ENCODE peak calls at places on chromosomes 7 and 10, in ten cellular contexts. O is GM12891; U is Caco-2; Z is amniotic epithelial cell; H is activated CD4-positive, alpha-beta T cell treated with anti-CD3 and anti-CD28 coated beads, Interleukin-2, amount 50 U/mL, for 4 hours; P is AG09319; X is upper lobe of right lung; F is sciatic nerve; T is COR-L47; G is T-cell. M is an unnamed sample.

GRCh38 chr7:92255308-92255707 is 9.5 kb downstream of the ANKIB1 start:
- DNase-seq in O (no peak), U (no peak), Z (peak), H (no peak), P (peak), X (no peak), F (no peak), T (no peak), G (no peak), M (peak)

GRCh38 chr10:110540038-110540437 is 27.5 kb upstream of the SMC3 start:
- DNase-seq in O (no peak), U (no peak), Z (peak), H (no peak), P (no peak), X (no peak), F (no peak), T (no peak), G (no peak), M (no peak)

GRCh38 chr10:71244638-71245419 is 32.5 kb downstream of the UNC5B start:
- DNase-seq in O (no peak), U (no peak), Z (peak), H (no peak), P (peak), X (no peak), F (peak), T (no peak), G (no peak), M (no peak)

GRCh38 chr7:89091550-89091949 is 296.0 kb upstream of the TEX47 start:
- DNase-seq in O (no peak), U (no peak), Z (no peak), H (no peak), P (no peak), X (no peak), F (no peak), T (no peak), G (no peak), M (no peak)

GRCh38 chr7:74297516-74298233 is 8.5 kb downstream of the CLIP2 start:
- DNase-seq in O (no peak), U (peak), Z (no peak), H (no peak), P (no peak), X (no peak), F (no peak), T (no peak), G (no peak), M (no peak)

GRCh38 chr10:112755446-112756117 is 194.5 kb upstream of the TCF7L2 start:
- DNase-seq in O (no peak), U (no peak), Z (peak), H (no peak), P (no peak), X (no peak), F (no peak), T (no peak), G (no peak), M (no peak)

GRCh38 chr10:68137174-68137573 is 27.9 kb downstream of the MYPN start:
- DNase-seq in O (no peak), U (no peak), Z (no peak), H (no peak), P (no peak), X (no peak), F (no peak), T (no peak), G (no peak), M (no peak)

GRCh38 chr7:111855161-111855841 is 293.0 kb upstream of the IMMP2L start:
- DNase-seq in O (peak), U (peak), Z (peak), H (no peak), P (peak), X (no peak), F (peak), T (peak), G (no peak), M (peak)

GRCh38 chr10:85524001-85524400 is 842.6 kb downstream of the GRID1 start:
- DNase-seq in O (no peak), U (no peak), Z (no peak), H (no peak), P (no peak), X (no peak), F (no peak), T (no peak), G (no peak), M (no peak)

GRCh38 chr10:58044072-58044471 is 223.6 kb downstream of the IPMK start:
- DNase-seq in O (no peak), U (no peak), Z (peak), H (no peak), P (no peak), X (no peak), F (no peak), T (no peak), G (no peak), M (no peak)

GRCh38 chr10:78594938-78595645 is 473.7 kb upstream of the ZMIZ1 start:
- DNase-seq in O (no peak), U (no peak), Z (no peak), H (no peak), P (no peak), X (no peak), F (no peak), T (no peak), G (no peak), M (no peak)

GRCh38 chr7:27774717-27775328 is 34.9 kb downstream of the TAX1BP1 start:
- DNase-seq in O (no peak), U (no peak), Z (peak), H (no peak), P (peak), X (no peak), F (no peak), T (no peak), G (no peak), M (no peak)

GRCh38 chr7:36726806-36727503 is 2.7 kb upstream of the AOAH start:
- DNase-seq in O (no peak), U (no peak), Z (no peak), H (no peak), P (no peak), X (no peak), F (no peak), T (no peak), G (no peak), M (no peak)

GRCh38 chr7:79877874-79878465 is 256.7 kb upstream of the GNAI1 start:
- DNase-seq in O (no peak), U (no peak), Z (no peak), H (no peak), P (no peak), X (no peak), F (no peak), T (no peak), G (no peak), M (no peak)

GRCh38 chr10:15106352-15107013 is 9.3 kb downstream of the RPP38 start:
- DNase-seq in O (peak), U (peak), Z (peak), H (peak), P (no peak), X (peak), F (peak), T (peak), G (peak), M (peak)

GRCh38 chr10:10804998-10805737 is 212.5 kb upstream of the CELF2 start:
- DNase-seq in O (no peak), U (peak), Z (peak), H (no peak), P (no peak), X (no peak), F (no peak), T (no peak), G (no peak), M (peak)

GRCh38 chr7:44884553-44885393 is 557 bp downstream of the PURB start:
- DNase-seq in O (no peak), U (peak), Z (peak), H (peak), P (peak), X (peak), F (peak), T (peak), G (peak), M (peak)

GRCh38 chr7:76191783-76192240 is 9.9 kb upstream of the SRRM3 start:
- DNase-seq in O (no peak), U (peak), Z (peak), H (no peak), P (no peak), X (no peak), F (no peak), T (no peak), G (no peak), M (peak)